ENCODE peak calls at places on chromosomes 12 and 14, in nine cellular contexts. U is ureter; B is T-helper 22 cell; D is stimulated activated naive CD8-positive, alpha-beta T cell treated with anti-CD3 and anti-CD28 coated beads, Interleukin-15, Interleukin-2, amounts not matched to agents 100 U/mL and 50 U/mL, for 24 hours; C is M059J; E is NCI-H2081; G is effector CD4-positive, alpha-beta T cell; R is Peyer's patch; P is Right ventricle myocardium superior. Q is an unnamed sample.

GRCh38 chr12:109302358-109302757 is 6.7 kb downstream of the FOXN4 start:
- DNase-seq in B (no peak), R (no peak), G (no peak), E (no peak), P (no peak), D (no peak), U (no peak), C (no peak), Q (no peak)

GRCh38 chr14:29144598-29144997 is 378.0 kb downstream of the FOXG1 start:
- DNase-seq in U (no peak), B (no peak), R (no peak), D (no peak), G (no peak), C (peak), E (no peak), P (no peak), Q (no peak)

GRCh38 chr12:80702889-80703605 is 4.4 kb upstream of the MYF6 start:
- DNase-seq in U (no peak), G (no peak), P (no peak), D (no peak), E (no peak), R (no peak), B (no peak), C (peak), Q (no peak)

GRCh38 chr12:9039397-9039977 is 50.1 kb downstream of the KLRG1 start:
- DNase-seq in U (no peak), R (no peak), E (peak), G (peak), B (no peak), P (no peak), C (peak), D (no peak), Q (no peak)

GRCh38 chr14:76955575-76956252 is 72.8 kb downstream of the IRF2BPL start:
- DNase-seq in B (peak), C (peak), P (peak), D (peak), R (no peak), E (peak), U (no peak), G (peak), Q (peak)

GRCh38 chr12:112219195-112219594 is 93.8 kb downstream of the TRAFD1 start:
- DNase-seq in P (no peak), G (no peak), D (no peak), E (no peak), C (no peak), U (no peak), B (no peak), R (no peak), Q (no peak)

GRCh38 chr12:22100952-22101748 is 55.1 kb downstream of the CMAS start:
- DNase-seq in U (peak), G (peak), P (no peak), D (peak), E (no peak), B (no peak), C (peak), R (no peak), Q (no peak)

GRCh38 chr12:101521136-101521535 is 46.0 kb downstream of the SPIC start:
- DNase-seq in E (no peak), D (no peak), R (no peak), B (no peak), G (no peak), C (no peak), U (no peak), P (no peak), Q (no peak)

GRCh38 chr12:110343114-110343513 is 60.4 kb downstream of the ANAPC7 start:
- DNase-seq in P (no peak), U (no peak), R (no peak), D (no peak), G (no peak), B (no peak), E (no peak), C (no peak), Q (no peak)

GRCh38 chr14:21199611-21200570 is 44.0 kb upstream of the OR5AU1 start:
- DNase-seq in P (no peak), C (no peak), E (no peak), U (no peak), B (no peak), D (no peak), R (no peak), G (no peak), Q (no peak)

GRCh38 chr14:37599527-37600368 is 4.3 kb downstream of the TTC6 start:
- DNase-seq in B (no peak), G (no peak), P (no peak), R (no peak), D (no peak), U (no peak), C (no peak), E (peak), Q (no peak)

GRCh38 chr14:65261946-65262345 is 150.6 kb upstream of the FUT8 start:
- DNase-seq in R (no peak), B (no peak), D (no peak), U (no peak), E (no peak), G (no peak), P (no peak), C (no peak), Q (no peak)

GRCh38 chr14:76768201-76768656 is 7.0 kb downstream of the VASH1 start:
- DNase-seq in C (no peak), B (peak), D (peak), P (peak), R (no peak), U (no peak), G (peak), E (no peak), Q (no peak)

GRCh38 chr14:90453401-90453951 is 56.6 kb downstream of the CALM1 start:
- DNase-seq in C (no peak), D (no peak), G (no peak), U (no peak), P (peak), E (peak), B (no peak), R (no peak), Q (no peak)

GRCh38 chr12:29644536-29645162 is 139.1 kb downstream of the TMTC1 start:
- DNase-seq in B (no peak), U (no peak), P (no peak), G (no peak), E (no peak), C (no peak), D (no peak), R (no peak), Q (no peak)

GRCh38 chr12:12443482-12443881 is 86.6 kb downstream of the BORCS5 start:
- DNase-seq in D (no peak), E (peak), U (peak), P (peak), R (no peak), C (no peak), B (no peak), G (no peak), Q (no peak)

GRCh38 chr14:91413547-91414474 is 3.8 kb downstream of the CCDC88C start:
- DNase-seq in P (no peak), E (peak), C (no peak), D (no peak), G (peak), B (peak), U (no peak), R (peak), Q (peak)

GRCh38 chr14:23129759-23130316 is 10.8 kb upstream of the CEBPE start:
- DNase-seq in U (no peak), B (no peak), E (no peak), P (no peak), R (no peak), D (no peak), C (no peak), G (no peak), Q (no peak)

GRCh38 chr12:110807640-110808039 is 39.1 kb upstream of the CCDC63 start:
- DNase-seq in U (no peak), G (no peak), D (no peak), R (no peak), B (no peak), P (no peak), C (no peak), E (no peak), Q (no peak)

GRCh38 chr12:107079172-107080011 is 14.0 kb downstream of the CRY1 start:
- DNase-seq in P (no peak), E (no peak), R (no peak), C (peak), G (no peak), D (no peak), B (no peak), U (no peak), Q (no peak)

GRCh38 chr12:68373836-68374314 is 41.7 kb upstream of the MDM1 start:
- DNase-seq in D (peak), B (no peak), G (no peak), P (no peak), C (no peak), U (no peak), R (no peak), E (no peak), Q (no peak)

GRCh38 chr12:109115758-109116610 is at the start of gene ACACB:
- DNase-seq in D (no peak), E (no peak), R (peak), G (no peak), B (no peak), P (peak), C (no peak), U (no peak), Q (no peak)

GRCh38 chr12:67019070-67019469 is 250.1 kb upstream of the CAND1 start:
- DNase-seq in B (no peak), G (no peak), D (no peak), U (no peak), E (peak), P (no peak), C (peak), R (no peak), Q (no peak)

GRCh38 chr12:11927311-11927935 is 143.3 kb upstream of the BCL2L14 start:
- DNase-seq in D (no peak), R (no peak), B (no peak), E (no peak), P (no peak), G (no peak), U (no peak), C (no peak), Q (no peak)

GRCh38 chr14:81981311-81981675 is 447.6 kb upstream of the SEL1L start:
- DNase-seq in G (no peak), E (no peak), D (no peak), P (no peak), R (no peak), C (no peak), B (no peak), U (no peak), Q (no peak)

GRCh38 chr12:32661706-32662105 is 17.4 kb upstream of the DNM1L start:
- DNase-seq in R (no peak), C (no peak), G (no peak), D (no peak), U (no peak), P (no peak), B (no peak), E (no peak), Q (no peak)

GRCh38 chr14:96741151-96741977 is 55.8 kb upstream of the VRK1 start:
- DNase-seq in R (peak), C (peak), E (peak), D (peak), U (peak), P (peak), B (peak), G (peak), Q (peak)

GRCh38 chr12:132524405-132524804 is 34.5 kb downstream of the FBRSL1 start:
- DNase-seq in B (no peak), E (no peak), R (no peak), C (peak), D (peak), P (no peak), G (no peak), U (peak), Q (no peak)

GRCh38 chr12:55728932-55729591 is at the start of gene CD63:
- DNase-seq in P (peak), G (peak), U (peak), C (peak), E (peak), R (peak), D (peak), B (peak), Q (peak)

GRCh38 chr12:24280085-24280842 is 330.8 kb upstream of the SOX5 start:
- DNase-seq in E (no peak), D (no peak), C (no peak), B (no peak), G (no peak), P (no peak), U (no peak), R (no peak), Q (no peak)

GRCh38 chr12:4169959-4170358 is 103.6 kb upstream of the CCND2 start:
- DNase-seq in D (no peak), B (no peak), R (no peak), E (no peak), U (no peak), P (no peak), G (no peak), C (no peak), Q (no peak)

GRCh38 chr12:41286426-41286825 is 98.3 kb downstream of the PDZRN4 start:
- DNase-seq in B (no peak), R (no peak), U (no peak), P (no peak), D (no peak), C (no peak), E (peak), G (no peak), Q (no peak)

GRCh38 chr14:65277027-65277426 is 135.5 kb upstream of the FUT8 start:
- DNase-seq in B (no peak), G (no peak), C (peak), D (no peak), P (no peak), R (no peak), E (no peak), U (no peak), Q (no peak)

GRCh38 chr12:112482734-112483133 is 64.0 kb downstream of the PTPN11 start:
- DNase-seq in B (no peak), C (no peak), R (no peak), G (no peak), E (no peak), D (no peak), P (no peak), U (no peak), Q (no peak)

GRCh38 chr14:41607119-41607785 is 576 bp downstream of the LRFN5 start:
- DNase-seq in G (no peak), U (no peak), B (no peak), C (no peak), D (peak), P (peak), R (no peak), E (peak), Q (no peak)

GRCh38 chr12:1559729-1560128 is 34.7 kb downstream of the FBXL14 start:
- DNase-seq in P (no peak), G (no peak), D (no peak), E (peak), R (no peak), C (no peak), U (no peak), B (no peak), Q (peak)

GRCh38 chr14:29518335-29518734 is 409.3 kb downstream of the PRKD1 start:
- DNase-seq in C (peak), E (peak), G (no peak), B (no peak), P (no peak), D (no peak), U (no peak), R (no peak), Q (no peak)

Q was measured in NCI-H187.